ENCODE peak calls at places on chromosomes 7 and 10, in five cellular contexts. One of them, this sample, is unnamed.

GRCh38 chr7:139046143-139046542 is 10.3 kb upstream of the ZC3HAV1L start:
- DNase-seq in nephron progenitor cell: no peak
- DNase-seq in astrocyte of the hippocampus: no peak
- DNase-seq in NCI-H345: peak; percentile 50
- DNase-seq in colonic mucosa: no peak
- DNase-seq in this sample: no peak

GRCh38 chr10:33132626-33133025 is 174.6 kb upstream of the ITGB1 start:
- DNase-seq in nephron progenitor cell: no peak
- DNase-seq in astrocyte of the hippocampus: no peak
- DNase-seq in NCI-H345: no peak
- DNase-seq in colonic mucosa: no peak
- DNase-seq in this sample: no peak

GRCh38 chr7:30278849-30279505 is 5.4 kb upstream of the ZNRF2 start:
- DNase-seq in nephron progenitor cell: no peak
- DNase-seq in astrocyte of the hippocampus: no peak
- DNase-seq in NCI-H345: no peak
- DNase-seq in colonic mucosa: no peak
- DNase-seq in this sample: no peak

GRCh38 chr7:47956220-47956619 is 8.0 kb upstream of the PKD1L1 start:
- DNase-seq in nephron progenitor cell: no peak
- DNase-seq in astrocyte of the hippocampus: no peak
- DNase-seq in NCI-H345: no peak
- DNase-seq in colonic mucosa: no peak
- DNase-seq in this sample: no peak

GRCh38 chr10:60769406-60769805 is 8.9 kb upstream of the CDK1 start:
- DNase-seq in nephron progenitor cell: no peak
- DNase-seq in astrocyte of the hippocampus: no peak
- DNase-seq in NCI-H345: no peak
- DNase-seq in colonic mucosa: no peak
- DNase-seq in this sample: no peak

GRCh38 chr10:89279449-89279869 is 22.4 kb upstream of the IFIT2 start:
- DNase-seq in nephron progenitor cell: no peak
- DNase-seq in astrocyte of the hippocampus: peak; percentile 71
- DNase-seq in NCI-H345: no peak
- DNase-seq in colonic mucosa: no peak
- DNase-seq in this sample: no peak

GRCh38 chr7:28362812-28363211 is 49.5 kb upstream of the CREB5 start:
- DNase-seq in nephron progenitor cell: no peak
- DNase-seq in astrocyte of the hippocampus: no peak
- DNase-seq in NCI-H345: no peak
- DNase-seq in colonic mucosa: no peak
- DNase-seq in this sample: no peak

GRCh38 chr10:113751116-113751728 is at the start of gene PLEKHS1:
- DNase-seq in nephron progenitor cell: no peak
- DNase-seq in astrocyte of the hippocampus: peak; percentile 68
- DNase-seq in NCI-H345: no peak
- DNase-seq in colonic mucosa: no peak
- DNase-seq in this sample: peak; percentile 86

GRCh38 chr10:112996462-112996861 is 46.4 kb downstream of the TCF7L2 start:
- DNase-seq in nephron progenitor cell: no peak
- DNase-seq in astrocyte of the hippocampus: no peak
- DNase-seq in NCI-H345: no peak
- DNase-seq in colonic mucosa: no peak
- DNase-seq in this sample: no peak

GRCh38 chr7:155428171-155428834 is 29.6 kb upstream of the EN2 start:
- DNase-seq in nephron progenitor cell: no peak
- DNase-seq in astrocyte of the hippocampus: no peak
- DNase-seq in NCI-H345: no peak
- DNase-seq in colonic mucosa: no peak
- DNase-seq in this sample: no peak

GRCh38 chr7:78254397-78255055 is 456.0 kb downstream of the PHTF2 start:
- DNase-seq in nephron progenitor cell: no peak
- DNase-seq in astrocyte of the hippocampus: no peak
- DNase-seq in NCI-H345: peak; percentile 73
- DNase-seq in colonic mucosa: no peak
- DNase-seq in this sample: peak; percentile 7

GRCh38 chr7:1939434-1940401 is 269.6 kb downstream of the ELFN1 start:
- DNase-seq in nephron progenitor cell: peak; percentile 34
- DNase-seq in astrocyte of the hippocampus: no peak
- DNase-seq in NCI-H345: no peak
- DNase-seq in colonic mucosa: no peak
- DNase-seq in this sample: no peak